ENCODE peak calls at places on chromosomes 5 and 9, in seven cellular contexts. H is mammary epithelial cell, B is neuronal stem cell, X is A549, F is left ventricle myocardium inferior, V is pancreas, Y is adrenal gland. G is an unnamed sample.

GRCh38 chr5:131355972-131356528 is 92.2 kb downstream of the CDC42SE2 start:
- DNase-seq in H (no peak), B (no peak), X (no peak), F (no peak), V (no peak), Y (no peak), G (no peak)

GRCh38 chr9:133854785-133855184 is 116.6 kb upstream of the SARDH start:
- DNase-seq in H (no peak), B (no peak), X (no peak), F (no peak), V (no peak), Y (no peak), G (no peak)

GRCh38 chr5:36444582-36444999 is 142.9 kb upstream of the RANBP3L start:
- DNase-seq in H (no peak), B (no peak), X (no peak), F (peak; percentile 21), V (no peak), Y (peak; percentile 38), G (peak; percentile 72)

GRCh38 chr9:114397219-114397847 is 9.6 kb upstream of the AKNA start:
- DNase-seq in H (no peak), B (no peak), X (no peak), F (no peak), V (no peak), Y (no peak), G (no peak)

GRCh38 chr5:93622240-93622885 is 39.3 kb downstream of the NR2F1 start:
- DNase-seq in H (peak; percentile 25), B (no peak), X (peak; percentile 71), F (no peak), V (no peak), Y (no peak), G (no peak)

GRCh38 chr5:91182763-91183162 is 200.4 kb downstream of the ARRDC3 start:
- DNase-seq in H (no peak), B (no peak), X (no peak), F (no peak), V (no peak), Y (no peak), G (no peak)

GRCh38 chr5:67354051-67354450 is 157.5 kb upstream of the CD180 start:
- DNase-seq in H (no peak), B (no peak), X (no peak), F (no peak), V (no peak), Y (no peak), G (no peak)

GRCh38 chr5:61768692-61769281 is 436.7 kb downstream of the ZSWIM6 start:
- DNase-seq in H (peak; percentile 45), B (peak; percentile 4), X (peak; percentile 73), F (no peak), V (no peak), Y (no peak), G (peak; percentile 42)

GRCh38 chr9:105341784-105342183 is 97.3 kb downstream of the SLC44A1 start:
- DNase-seq in H (no peak), B (no peak), X (no peak), F (no peak), V (no peak), Y (no peak), G (no peak)

DNA sequence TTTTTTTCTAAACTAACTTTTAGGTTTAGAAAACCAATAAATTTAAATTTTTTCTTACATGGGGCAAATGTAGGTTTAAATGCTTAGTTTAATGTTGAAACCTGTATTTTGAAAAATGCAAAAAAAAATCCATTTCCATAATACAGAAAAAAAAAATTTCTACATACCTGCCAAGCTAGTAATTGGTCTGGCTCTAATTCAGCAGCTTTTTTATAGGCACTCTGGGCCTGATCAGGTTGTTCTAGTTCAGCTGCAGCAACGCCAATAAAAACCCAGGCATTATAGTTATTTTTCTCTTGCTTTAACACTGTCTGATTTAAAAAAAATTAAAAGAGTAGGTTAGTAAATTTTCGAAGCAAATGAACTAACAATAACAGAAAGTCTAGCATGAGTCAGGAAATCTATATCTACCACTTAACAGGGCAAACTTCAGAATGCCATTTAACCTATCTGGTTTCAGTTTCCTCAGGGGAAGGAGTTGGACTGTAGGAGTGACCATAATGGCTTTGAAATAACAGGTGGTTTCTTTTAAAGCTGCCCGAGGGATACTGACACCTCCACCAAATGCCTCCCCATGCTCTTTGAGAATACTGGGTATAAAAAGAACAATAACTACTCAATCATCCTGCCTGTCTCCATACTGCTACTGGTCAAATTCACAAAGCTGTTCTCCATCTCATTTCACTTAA is 11.6 kb downstream of the SKIC3 start:
- DNase-seq in H (peak; percentile 2), B (no peak), X (no peak), F (no peak), V (no peak), Y (no peak), G (no peak)
- H3K27ac ChIP-seq in H (no peak overlapping the region), B (no peak overlapping the region), X (no peak overlapping the region), F (no peak overlapping the region), V (no peak overlapping the region), Y (no peak overlapping the region), G (no peak overlapping the region)

DNA sequence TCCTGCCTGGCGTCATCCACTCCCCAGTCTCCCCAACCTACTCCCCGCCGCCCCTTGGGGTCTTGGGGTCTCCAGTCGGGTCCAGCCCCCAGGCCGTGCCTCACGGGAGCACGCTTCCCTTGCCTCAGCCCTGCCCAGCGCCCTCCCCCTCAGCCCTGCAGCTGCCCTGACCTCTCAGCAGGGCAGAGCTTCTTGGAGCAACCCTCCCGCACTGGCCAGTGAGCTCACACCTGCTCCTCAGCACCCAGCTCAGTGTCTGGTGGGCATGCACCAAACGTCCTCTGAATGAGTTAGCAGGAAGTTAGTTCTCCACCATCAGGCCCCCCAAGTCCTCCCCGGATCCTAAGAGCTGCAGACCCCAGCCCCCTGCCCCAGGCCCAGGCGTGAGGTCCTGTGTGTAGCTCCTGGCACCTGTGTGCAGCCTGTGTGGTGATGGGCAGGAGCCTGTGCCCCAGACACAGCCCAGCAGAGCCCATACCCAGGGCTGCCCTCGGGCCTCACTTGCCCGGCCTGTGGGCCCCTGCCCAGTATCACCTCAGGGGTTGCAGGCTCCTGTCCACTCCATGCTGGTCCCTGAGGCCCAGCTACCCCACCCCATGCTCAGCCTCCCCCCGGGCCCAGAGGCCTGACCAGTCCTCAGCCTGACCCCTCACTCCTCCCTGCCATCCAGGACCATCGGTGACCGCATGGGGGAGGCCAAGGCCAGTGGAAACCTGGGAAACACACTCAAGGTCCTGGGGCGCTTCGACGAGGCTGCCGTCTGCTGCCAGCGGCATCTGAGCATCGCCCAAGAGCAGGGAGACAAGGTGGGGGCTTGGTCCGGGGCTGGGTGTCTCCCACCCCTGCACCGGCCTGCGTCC is 8.2 kb downstream of the GPSM1 start:
- DNase-seq in H (no peak), B (no peak), X (no peak), F (no peak), V (no peak), Y (no peak), G (no peak)
- H3K27ac ChIP-seq in H (no peak overlapping the region), B (no peak overlapping the region), X (no peak overlapping the region), F (no peak overlapping the region), V (no peak overlapping the region), Y (no peak overlapping the region), G (no peak overlapping the region)

GRCh38 chr9:86288501-86288900 is 6.2 kb upstream of the ISCA1 start:
- DNase-seq in H (no peak), B (no peak), X (no peak), F (no peak), V (no peak), Y (no peak), G (no peak)

GRCh38 chr9:86286278-86286677 is 3.9 kb upstream of the ISCA1 start:
- DNase-seq in H (no peak), B (no peak), X (no peak), F (no peak), V (no peak), Y (no peak), G (no peak)

GRCh38 chr9:86285247-86285646 is 2.9 kb upstream of the ISCA1 start:
- DNase-seq in H (no peak), B (no peak), X (no peak), F (no peak), V (no peak), Y (no peak), G (no peak)

GRCh38 chr9:86282979-86283535 is 719 bp upstream of the ISCA1 start:
- DNase-seq in H (peak; percentile 89), B (no peak), X (no peak), F (no peak), V (no peak), Y (no peak), G (peak; percentile 82)

GRCh38 chr9:86287013-86287412 is 4.7 kb upstream of the ISCA1 start:
- DNase-seq in H (peak; percentile 8), B (peak; percentile 54), X (peak; percentile 60), F (no peak), V (no peak), Y (peak; percentile 36), G (peak; percentile 4)
- H3K27ac ChIP-seq in H (no peak overlapping the region), B (no peak overlapping the region), X (peak overlapping the region; percentile 7), F (no peak overlapping the region), V (no peak overlapping the region), Y (peak overlapping the region; percentile 7), G (no peak overlapping the region)

GRCh38 chr9:111915425-111915758 is 18.8 kb downstream of the UGCG start:
- DNase-seq in H (no peak), B (no peak), X (no peak), F (no peak), V (no peak), Y (no peak), G (no peak)

GRCh38 chr9:111916234-111916645 is 19.6 kb downstream of the UGCG start:
- DNase-seq in H (no peak), B (no peak), X (no peak), F (no peak), V (no peak), Y (no peak), G (no peak)

GRCh38 chr9:111914749-111915424 is 18.3 kb downstream of the UGCG start:
- DNase-seq in H (no peak), B (no peak), X (no peak), F (no peak), V (no peak), Y (no peak), G (no peak)

GRCh38 chr9:111910428-111910827 is 13.8 kb downstream of the UGCG start:
- DNase-seq in H (no peak), B (no peak), X (no peak), F (no peak), V (no peak), Y (no peak), G (no peak)

DNA sequence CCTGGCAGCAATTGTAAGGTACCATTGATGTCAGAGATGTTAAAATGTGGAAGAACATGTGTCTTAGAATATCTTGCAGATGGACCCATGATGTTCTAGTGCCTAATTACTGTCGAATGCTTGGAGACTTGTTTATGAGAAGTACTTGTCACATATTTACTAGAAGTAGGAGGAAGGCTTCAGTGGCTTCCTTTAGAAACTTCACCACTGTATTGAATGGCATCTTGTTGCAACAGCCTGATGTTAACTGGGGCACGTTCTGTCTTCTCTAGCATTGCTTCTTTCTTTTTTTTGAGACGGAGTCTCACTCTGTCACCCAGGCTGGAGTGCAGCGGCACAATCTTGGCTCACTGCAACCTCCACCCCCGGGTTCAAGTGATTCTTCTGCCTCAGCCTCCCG is 16.5 kb downstream of the UGCG start:
- DNase-seq in H (no peak), B (no peak), X (no peak), F (no peak), V (no peak), Y (no peak), G (no peak)
- H3K27ac ChIP-seq in H (no peak overlapping the region), B (no peak overlapping the region), X (no peak overlapping the region), F (no peak overlapping the region), V (no peak overlapping the region), Y (no peak overlapping the region), G (no peak overlapping the region)